ENCODE peak calls at places on chromosomes 11 and 22, in nine cellular contexts. Y, E, H, W, G, J, X, K and D are unnamed samples.

GRCh38 chr11:72735495-72736027 is 16.6 kb downstream of the ARAP1 start:
- DNase-seq in G (peak; percentile 51), H (no peak), X (peak; percentile 57), J (peak; percentile 79), E (no peak), K (peak; percentile 68), W (no peak), Y (no peak), D (no peak)

GRCh38 chr11:88152381-88152780 is 22.9 kb downstream of the RAB38 start:
- DNase-seq in E (no peak), K (no peak), H (no peak), W (no peak), Y (no peak), X (no peak), J (no peak), G (peak; percentile 34), D (no peak)

GRCh38 chr11:100328626-100329340 is 358.3 kb upstream of the ARHGAP42 start:
- DNase-seq in H (no peak), K (peak; percentile 17), Y (no peak), J (no peak), W (no peak), X (no peak), G (peak; percentile 45), E (no peak), D (no peak)

GRCh38 chr11:121671276-121672168 is 218.8 kb upstream of the SORL1-AS1 start:
- DNase-seq in K (no peak), X (no peak), W (no peak), Y (no peak), G (peak; percentile 77), H (no peak), E (no peak), J (no peak), D (no peak)

GRCh38 chr11:109734602-109735001 is 312.6 kb downstream of the C11orf87 start:
- DNase-seq in W (no peak), G (no peak), H (no peak), E (no peak), Y (no peak), X (no peak), J (no peak), K (no peak), D (no peak)

GRCh38 chr22:28958611-28959010 is 75.2 kb downstream of the ZNRF3 start:
- DNase-seq in X (no peak), E (no peak), J (no peak), G (no peak), Y (no peak), W (no peak), K (no peak), H (no peak), D (no peak)

GRCh38 chr22:48112687-48113521 is 1350.5 kb downstream of the TBC1D22A start:
- DNase-seq in W (no peak), J (no peak), X (no peak), Y (no peak), H (no peak), E (no peak), G (no peak), K (no peak), D (no peak)

GRCh38 chr22:20131856-20132685 is 467 bp downstream of the ZDHHC8 start:
- DNase-seq in X (peak; percentile 49), H (peak; percentile 72), J (no peak), Y (no peak), G (no peak), W (no peak), E (no peak), K (no peak), D (no peak)